ENCODE peak calls at places on chromosomes 13 and 19, in four cellular contexts. One of them, this sample, is unnamed.

GRCh38 chr13:48749699-48750473 is 96.2 kb downstream of the CYSLTR2 start:
- DNase-seq in GM23248: peak; percentile 100
- DNase-seq in tibial nerve: peak; percentile 78
- DNase-seq in neuronal stem cell: peak; percentile 29
- DNase-seq in this sample: peak; percentile 44

GRCh38 chr13:112618501-112618900 is 30.5 kb upstream of the TUBGCP3 start:
- DNase-seq in neuronal stem cell: no peak
- DNase-seq in GM23248: no peak
- DNase-seq in tibial nerve: no peak
- DNase-seq in this sample: no peak

GRCh38 chr13:23067129-23067528 is 113.7 kb upstream of the SGCG start:
- DNase-seq in GM23248: no peak
- DNase-seq in tibial nerve: no peak
- DNase-seq in neuronal stem cell: no peak
- DNase-seq in this sample: no peak

GRCh38 chr19:3357362-3357730 is 9.0 kb upstream of the NFIC start:
- DNase-seq in GM23248: no peak
- DNase-seq in tibial nerve: no peak
- DNase-seq in neuronal stem cell: no peak
- DNase-seq in this sample: no peak

GRCh38 chr13:66864627-66865026 is 365.5 kb downstream of the PCDH9 start:
- DNase-seq in neuronal stem cell: no peak
- DNase-seq in tibial nerve: no peak
- DNase-seq in GM23248: no peak
- DNase-seq in this sample: no peak

GRCh38 chr19:17865364-17866311 is 5.9 kb downstream of the RPL18A start:
- DNase-seq in tibial nerve: no peak
- DNase-seq in neuronal stem cell: no peak
- DNase-seq in GM23248: peak; percentile 36
- DNase-seq in this sample: peak; percentile 66

GRCh38 chr19:35911790-35912189 is 3.7 kb upstream of the TYROBP start:
- DNase-seq in GM23248: peak; percentile 33
- DNase-seq in tibial nerve: no peak
- DNase-seq in neuronal stem cell: no peak
- DNase-seq in this sample: no peak

GRCh38 chr19:4414144-4414799 is 11.8 kb downstream of the CHAF1A start:
- DNase-seq in tibial nerve: no peak
- DNase-seq in GM23248: peak; percentile 63
- DNase-seq in neuronal stem cell: no peak
- DNase-seq in this sample: no peak

GRCh38 chr19:13097331-13098258 is 5.1 kb downstream of the LYL1 start:
- DNase-seq in GM23248: peak; percentile 73
- DNase-seq in tibial nerve: no peak
- DNase-seq in neuronal stem cell: no peak
- DNase-seq in this sample: peak; percentile 61

GRCh38 chr19:4654437-4655361 is 15.4 kb downstream of the TNFAIP8L1 start:
- DNase-seq in tibial nerve: no peak
- DNase-seq in GM23248: no peak
- DNase-seq in neuronal stem cell: no peak
- DNase-seq in this sample: no peak

GRCh38 chr13:79775830-79776229 is 294.9 kb downstream of the NDFIP2 start:
- DNase-seq in GM23248: peak; percentile 78
- DNase-seq in neuronal stem cell: peak; percentile 40
- DNase-seq in tibial nerve: no peak
- DNase-seq in this sample: peak; percentile 22

GRCh38 chr19:19531951-19532805 is 3.5 kb downstream of the YJEFN3 start:
- DNase-seq in tibial nerve: peak; percentile 75
- DNase-seq in neuronal stem cell: peak; percentile 71
- DNase-seq in GM23248: peak; percentile 86
- DNase-seq in this sample: peak; percentile 89

GRCh38 chr13:37164635-37165034 is 59.2 kb upstream of the CSNK1A1L start:
- DNase-seq in GM23248: no peak
- DNase-seq in neuronal stem cell: no peak
- DNase-seq in tibial nerve: no peak
- DNase-seq in this sample: no peak

GRCh38 chr19:42028304-42029216 is 34.5 kb upstream of the ATP1A3 start:
- DNase-seq in GM23248: no peak
- DNase-seq in neuronal stem cell: peak; percentile 33
- DNase-seq in tibial nerve: no peak
- DNase-seq in this sample: peak; percentile 77

GRCh38 chr13:51006067-51006800 is 96.6 kb downstream of the RNASEH2B start:
- DNase-seq in GM23248: peak; percentile 65
- DNase-seq in tibial nerve: no peak
- DNase-seq in neuronal stem cell: no peak
- DNase-seq in this sample: no peak

GRCh38 chr19:32232449-32232848 is 113.0 kb upstream of the ZNF507 start:
- DNase-seq in tibial nerve: no peak
- DNase-seq in neuronal stem cell: no peak
- DNase-seq in GM23248: no peak
- DNase-seq in this sample: no peak

GRCh38 chr13:83780201-83780600 is 102.1 kb downstream of the SLITRK1 start:
- DNase-seq in neuronal stem cell: no peak
- DNase-seq in GM23248: peak; percentile 66
- DNase-seq in tibial nerve: no peak
- DNase-seq in this sample: peak; percentile 30

GRCh38 chr13:33111414-33112110 is 95.3 kb downstream of the KL start:
- DNase-seq in neuronal stem cell: no peak
- DNase-seq in tibial nerve: no peak
- DNase-seq in GM23248: peak; percentile 71
- DNase-seq in this sample: no peak

GRCh38 chr13:45584816-45585215 is 30.7 kb downstream of the ERICH6B start:
- DNase-seq in tibial nerve: no peak
- DNase-seq in GM23248: peak; percentile 6
- DNase-seq in neuronal stem cell: no peak
- DNase-seq in this sample: no peak

GRCh38 chr19:40147693-40148347 is 43.4 kb upstream of the MAP3K10 start:
- DNase-seq in GM23248: peak; percentile 89
- DNase-seq in tibial nerve: no peak
- DNase-seq in neuronal stem cell: no peak
- DNase-seq in this sample: no peak

GRCh38 chr19:3679581-3679980 is 20.7 kb downstream of the PIP5K1C start:
- DNase-seq in GM23248: no peak
- DNase-seq in tibial nerve: no peak
- DNase-seq in neuronal stem cell: no peak
- DNase-seq in this sample: no peak

GRCh38 chr19:51783373-51783772 is 11.6 kb upstream of the FPR3 start:
- DNase-seq in neuronal stem cell: no peak
- DNase-seq in tibial nerve: no peak
- DNase-seq in GM23248: peak; percentile 46
- DNase-seq in this sample: no peak

GRCh38 chr19:46428278-46429141 is at the start of gene PNMA8C:
- DNase-seq in neuronal stem cell: peak; percentile 89
- DNase-seq in tibial nerve: no peak
- DNase-seq in GM23248: peak; percentile 78
- DNase-seq in this sample: peak; percentile 79

GRCh38 chr19:1954547-1954946 is 13.6 kb downstream of the CSNK1G2 start:
- DNase-seq in GM23248: no peak
- DNase-seq in neuronal stem cell: no peak
- DNase-seq in tibial nerve: no peak
- DNase-seq in this sample: no peak

GRCh38 chr13:20119960-20120359 is 40.9 kb downstream of the GJA3 start:
- DNase-seq in neuronal stem cell: no peak
- DNase-seq in GM23248: no peak
- DNase-seq in tibial nerve: no peak
- DNase-seq in this sample: no peak
- H3K4me3 ChIP-seq in neuronal stem cell: peak overlapping the region; percentile 3
- H3K4me3 ChIP-seq in GM23248: peak overlapping the region; percentile 66
- H3K4me3 ChIP-seq in tibial nerve: no peak overlapping the region
- H3K4me3 ChIP-seq in this sample: no peak overlapping the region

GRCh38 chr13:52686381-52686780 is 33.7 kb downstream of the SUGT1 start:
- DNase-seq in tibial nerve: no peak
- DNase-seq in GM23248: no peak
- DNase-seq in neuronal stem cell: no peak
- DNase-seq in this sample: no peak
- H3K36me3 ChIP-seq in tibial nerve: peaks cover 9% of the 10 kb centered on the region
- H3K36me3 ChIP-seq in GM23248: peaks cover 40% of the 10 kb centered on the region
- H3K36me3 ChIP-seq in neuronal stem cell: peaks cover 10% of the 10 kb centered on the region
- H3K36me3 ChIP-seq in this sample: peaks cover 46% of the 10 kb centered on the region

GRCh38 chr19:44228318-44228717 is 16.0 kb downstream of the ZNF227 start:
- DNase-seq in neuronal stem cell: no peak
- DNase-seq in tibial nerve: no peak
- DNase-seq in GM23248: no peak
- DNase-seq in this sample: no peak
- H3K9me3 ChIP-seq in neuronal stem cell: peaks cover 43% of the 10 kb centered on the region
- H3K9me3 ChIP-seq in tibial nerve: peaks cover 69% of the 10 kb centered on the region
- H3K9me3 ChIP-seq in GM23248: no peaks in the 10 kb centered on the region
- H3K9me3 ChIP-seq in this sample: peaks cover 6% of the 10 kb centered on the region

GRCh38 chr13:29428310-29428991 is 167.0 kb downstream of the SLC7A1 start:
- DNase-seq in tibial nerve: no peak
- DNase-seq in GM23248: peak; percentile 73
- DNase-seq in neuronal stem cell: peak; percentile 31
- DNase-seq in this sample: peak; percentile 66
- H3K4me3 ChIP-seq in tibial nerve: peak overlapping the region; percentile 4
- H3K4me3 ChIP-seq in GM23248: peak overlapping the region; percentile 75
- H3K4me3 ChIP-seq in neuronal stem cell: peak overlapping the region; percentile 13
- H3K4me3 ChIP-seq in this sample: peak overlapping the region; percentile 25

GRCh38 chr19:38710416-38710702 is 33.9 kb downstream of the CAPN12 start:
- DNase-seq in GM23248: no peak
- DNase-seq in tibial nerve: no peak
- DNase-seq in neuronal stem cell: no peak
- DNase-seq in this sample: no peak

GRCh38 chr19:38707512-38708114 is 36.7 kb downstream of the CAPN12 start:
- DNase-seq in tibial nerve: no peak
- DNase-seq in neuronal stem cell: no peak
- DNase-seq in GM23248: peak; percentile 36
- DNase-seq in this sample: no peak

GRCh38 chr19:38708413-38709024 is 35.8 kb downstream of the CAPN12 start:
- DNase-seq in tibial nerve: no peak
- DNase-seq in GM23248: peak; percentile 40
- DNase-seq in neuronal stem cell: no peak
- DNase-seq in this sample: no peak

GRCh38 chr19:38709671-38710415 is 34.4 kb downstream of the CAPN12 start:
- DNase-seq in tibial nerve: no peak
- DNase-seq in neuronal stem cell: no peak
- DNase-seq in GM23248: no peak
- DNase-seq in this sample: no peak

GRCh38 chr19:38709119-38709518 is 35.2 kb downstream of the CAPN12 start:
- DNase-seq in GM23248: no peak
- DNase-seq in neuronal stem cell: no peak
- DNase-seq in tibial nerve: no peak
- DNase-seq in this sample: no peak
- H3K36me3 ChIP-seq in GM23248: peaks cover 61% of the 10 kb centered on the region
- H3K36me3 ChIP-seq in neuronal stem cell: peaks cover 86% of the 10 kb centered on the region
- H3K36me3 ChIP-seq in tibial nerve: peaks cover 33% of the 10 kb centered on the region
- H3K36me3 ChIP-seq in this sample: peaks cover 82% of the 10 kb centered on the region

GRCh38 chr19:23345838-23346237 is 49.4 kb downstream of the ZNF91 start:
- DNase-seq in GM23248: no peak
- DNase-seq in neuronal stem cell: no peak
- DNase-seq in tibial nerve: no peak
- DNase-seq in this sample: no peak

GRCh38 chr19:23346696-23347095 is 48.6 kb downstream of the ZNF91 start:
- DNase-seq in neuronal stem cell: no peak
- DNase-seq in GM23248: no peak
- DNase-seq in tibial nerve: no peak
- DNase-seq in this sample: no peak

GRCh38 chr19:23351806-23352205 is 43.5 kb downstream of the ZNF91 start:
- DNase-seq in tibial nerve: no peak
- DNase-seq in GM23248: no peak
- DNase-seq in neuronal stem cell: no peak
- DNase-seq in this sample: no peak
- H3K9me3 ChIP-seq in tibial nerve: peaks cover 96% of the 10 kb centered on the region
- H3K9me3 ChIP-seq in GM23248: peaks cover 14% of the 10 kb centered on the region
- H3K9me3 ChIP-seq in neuronal stem cell: peaks cover 98% of the 10 kb centered on the region
- H3K9me3 ChIP-seq in this sample: peaks cover 32% of the 10 kb centered on the region

DNA sequence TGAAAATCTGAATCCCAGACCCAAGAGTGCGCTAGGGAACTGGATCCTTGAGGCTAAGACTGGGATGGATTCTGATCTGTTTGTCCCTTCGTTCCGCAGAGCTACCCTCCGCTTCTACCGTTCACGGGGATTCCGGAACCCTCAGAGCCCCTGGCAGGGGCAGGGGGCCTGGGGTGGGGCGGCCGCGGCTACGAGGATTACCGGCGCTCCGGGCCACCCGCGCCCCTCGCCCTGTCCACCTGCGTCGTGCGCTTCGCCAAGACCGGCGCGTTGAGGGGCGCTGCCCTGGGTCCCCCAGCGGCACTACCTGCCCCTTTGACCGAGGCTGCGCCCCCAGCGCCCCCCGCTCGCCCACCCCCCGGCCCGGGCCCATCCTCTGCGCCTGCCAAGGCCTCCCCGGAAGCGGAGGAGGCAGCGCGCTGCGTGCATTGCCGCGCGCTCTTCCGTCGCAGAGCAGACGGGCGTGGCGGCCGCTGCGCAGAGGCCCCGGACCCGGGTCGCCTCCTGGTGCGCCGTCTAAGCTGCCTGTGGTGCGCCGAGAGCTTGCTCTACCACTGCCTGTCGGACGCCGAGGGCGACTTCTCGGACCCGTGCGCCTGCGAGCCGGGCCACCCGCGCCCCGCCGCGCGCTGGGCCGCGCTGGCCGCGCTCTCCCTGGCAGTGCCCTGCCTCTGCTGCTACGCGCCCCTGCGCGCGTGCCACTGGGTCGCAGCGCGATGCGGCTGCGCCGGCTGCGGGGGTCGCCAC is 7.1 kb downstream of the SPRED3 start:
- DNase-seq in GM23248: no peak
- DNase-seq in neuronal stem cell: no peak
- DNase-seq in tibial nerve: no peak
- DNase-seq in this sample: no peak
- H3K4me3 ChIP-seq in GM23248: no peak overlapping the region
- H3K4me3 ChIP-seq in neuronal stem cell: no peak overlapping the region
- H3K4me3 ChIP-seq in tibial nerve: no peak overlapping the region
- H3K4me3 ChIP-seq in this sample: no peak overlapping the region

GRCh38 chr13:75514080-75515040 is 23.3 kb downstream of the COMMD6 start:
- DNase-seq in GM23248: peak; percentile 53
- DNase-seq in neuronal stem cell: no peak
- DNase-seq in tibial nerve: no peak
- DNase-seq in this sample: no peak

GRCh38 chr13:75511226-75511625 is 26.4 kb downstream of the COMMD6 start:
- DNase-seq in tibial nerve: no peak
- DNase-seq in GM23248: no peak
- DNase-seq in neuronal stem cell: no peak
- DNase-seq in this sample: no peak

GRCh38 chr13:75508002-75508548 is 26.1 kb upstream of the TBC1D4 start:
- DNase-seq in tibial nerve: no peak
- DNase-seq in GM23248: no peak
- DNase-seq in neuronal stem cell: no peak
- DNase-seq in this sample: no peak

GRCh38 chr13:75513271-75513670 is 24.4 kb downstream of the COMMD6 start:
- DNase-seq in GM23248: no peak
- DNase-seq in neuronal stem cell: no peak
- DNase-seq in tibial nerve: no peak
- DNase-seq in this sample: no peak

DNA sequence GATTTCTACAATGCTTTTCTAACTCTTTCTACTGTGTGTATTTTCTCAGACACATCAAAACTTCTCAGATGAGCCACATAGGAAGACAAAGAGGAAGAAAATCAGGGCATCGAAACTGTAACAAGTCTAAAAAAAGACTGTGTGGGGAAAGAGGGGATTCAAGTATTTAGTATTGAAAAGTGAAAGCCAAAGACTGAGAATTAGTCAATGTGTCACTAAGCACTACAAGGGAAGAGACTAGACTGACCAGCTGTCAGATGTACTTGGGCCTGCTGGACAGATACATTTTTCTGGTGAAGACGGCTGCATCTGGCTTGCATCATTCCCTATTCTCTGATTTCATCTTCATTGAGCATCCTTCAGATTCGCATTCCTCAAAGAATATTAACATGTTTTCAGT is 25.4 kb downstream of the COMMD6 start:
- DNase-seq in tibial nerve: no peak
- DNase-seq in neuronal stem cell: no peak
- DNase-seq in GM23248: no peak
- DNase-seq in this sample: no peak
- H3K36me3 ChIP-seq in tibial nerve: no peaks in the 10 kb centered on the region
- H3K36me3 ChIP-seq in neuronal stem cell: no peaks in the 10 kb centered on the region
- H3K36me3 ChIP-seq in GM23248: no peaks in the 10 kb centered on the region
- H3K36me3 ChIP-seq in this sample: no peaks in the 10 kb centered on the region

This sample was measured in HAP-1.